ENCODE peak calls at places on chromosomes 3 and 15, in ten cellular contexts. One of them, this sample, is unnamed. For H3K4me1 and H3K9me3, the result is how much of the 10 kb centered on the place peaks cover.

GRCh38 chr3:180447156-180447555 is 154.8 kb upstream of the TTC14 start:
- DNase-seq in breast epithelium: no peak
- DNase-seq in CD8-positive, alpha-beta T cell: no peak
- DNase-seq in esophagus squamous epithelium: no peak
- DNase-seq in heart left ventricle: no peak
- DNase-seq in tibial artery: no peak
- DNase-seq in RWPE2: no peak
- DNase-seq in mammary epithelial cell: peak
- DNase-seq in cardiac muscle cell: no peak
- DNase-seq in transverse colon: no peak
- DNase-seq in this sample: no peak

GRCh38 chr3:152073267-152073666 is 195.5 kb upstream of the MBNL1 start:
- DNase-seq in breast epithelium: no peak
- DNase-seq in RWPE2: no peak
- DNase-seq in mammary epithelial cell: no peak
- DNase-seq in tibial artery: no peak
- DNase-seq in heart left ventricle: no peak
- DNase-seq in CD8-positive, alpha-beta T cell: no peak
- DNase-seq in esophagus squamous epithelium: no peak
- DNase-seq in cardiac muscle cell: no peak
- DNase-seq in transverse colon: no peak
- DNase-seq in this sample: no peak

GRCh38 chr15:41494922-41495735 is 1.5 kb downstream of the ITPKA start:
- DNase-seq in tibial artery: no peak
- DNase-seq in mammary epithelial cell: no peak
- DNase-seq in breast epithelium: no peak
- DNase-seq in RWPE2: no peak
- DNase-seq in transverse colon: no peak
- DNase-seq in heart left ventricle: no peak
- DNase-seq in cardiac muscle cell: peak
- DNase-seq in CD8-positive, alpha-beta T cell: peak
- DNase-seq in esophagus squamous epithelium: no peak
- DNase-seq in this sample: no peak

GRCh38 chr3:40623567-40623966 is 98.8 kb downstream of the ZNF621 start:
- DNase-seq in mammary epithelial cell: peak
- DNase-seq in esophagus squamous epithelium: peak
- DNase-seq in cardiac muscle cell: no peak
- DNase-seq in transverse colon: peak
- DNase-seq in CD8-positive, alpha-beta T cell: peak
- DNase-seq in heart left ventricle: no peak
- DNase-seq in breast epithelium: no peak
- DNase-seq in tibial artery: no peak
- DNase-seq in RWPE2: no peak
- DNase-seq in this sample: no peak

GRCh38 chr3:183188895-183189462 is 26.4 kb upstream of the LAMP3 start:
- DNase-seq in RWPE2: no peak
- DNase-seq in cardiac muscle cell: peak
- DNase-seq in CD8-positive, alpha-beta T cell: peak
- DNase-seq in transverse colon: peak
- DNase-seq in mammary epithelial cell: no peak
- DNase-seq in heart left ventricle: peak
- DNase-seq in esophagus squamous epithelium: no peak
- DNase-seq in tibial artery: no peak
- DNase-seq in breast epithelium: no peak
- DNase-seq in this sample: peak

GRCh38 chr3:23304424-23304823 is 101.3 kb downstream of the UBE2E2 start:
- DNase-seq in transverse colon: no peak
- DNase-seq in esophagus squamous epithelium: no peak
- DNase-seq in heart left ventricle: no peak
- DNase-seq in RWPE2: no peak
- DNase-seq in CD8-positive, alpha-beta T cell: no peak
- DNase-seq in tibial artery: no peak
- DNase-seq in mammary epithelial cell: no peak
- DNase-seq in cardiac muscle cell: no peak
- DNase-seq in breast epithelium: no peak
- DNase-seq in this sample: no peak

GRCh38 chr15:57751177-57751800 is 44.8 kb downstream of the POLR2M start:
- DNase-seq in breast epithelium: no peak
- DNase-seq in cardiac muscle cell: peak
- DNase-seq in heart left ventricle: no peak
- DNase-seq in tibial artery: no peak
- DNase-seq in esophagus squamous epithelium: no peak
- DNase-seq in mammary epithelial cell: peak
- DNase-seq in CD8-positive, alpha-beta T cell: no peak
- DNase-seq in RWPE2: no peak
- DNase-seq in transverse colon: no peak
- DNase-seq in this sample: peak

GRCh38 chr15:70451861-70452653 is 311.3 kb downstream of the UACA start:
- DNase-seq in CD8-positive, alpha-beta T cell: peak
- DNase-seq in mammary epithelial cell: no peak
- DNase-seq in tibial artery: no peak
- DNase-seq in RWPE2: no peak
- DNase-seq in transverse colon: peak
- DNase-seq in breast epithelium: no peak
- DNase-seq in heart left ventricle: no peak
- DNase-seq in esophagus squamous epithelium: no peak
- DNase-seq in cardiac muscle cell: peak
- DNase-seq in this sample: no peak

GRCh38 chr3:81395739-81396138 is 365.7 kb downstream of the GBE1 start:
- DNase-seq in cardiac muscle cell: peak
- DNase-seq in tibial artery: no peak
- DNase-seq in breast epithelium: no peak
- DNase-seq in RWPE2: no peak
- DNase-seq in esophagus squamous epithelium: no peak
- DNase-seq in mammary epithelial cell: no peak
- DNase-seq in CD8-positive, alpha-beta T cell: no peak
- DNase-seq in heart left ventricle: no peak
- DNase-seq in transverse colon: no peak
- DNase-seq in this sample: peak

GRCh38 chr3:11060500-11061251 is 68.1 kb downstream of the SLC6A1 start:
- DNase-seq in heart left ventricle: peak
- DNase-seq in esophagus squamous epithelium: no peak
- DNase-seq in tibial artery: peak
- DNase-seq in cardiac muscle cell: peak
- DNase-seq in CD8-positive, alpha-beta T cell: peak
- DNase-seq in breast epithelium: peak
- DNase-seq in RWPE2: peak
- DNase-seq in mammary epithelial cell: peak
- DNase-seq in transverse colon: peak
- DNase-seq in this sample: peak

GRCh38 chr15:31259562-31260252 is 66.9 kb upstream of the KLF13 start:
- DNase-seq in transverse colon: peak
- DNase-seq in cardiac muscle cell: no peak
- DNase-seq in breast epithelium: no peak
- DNase-seq in CD8-positive, alpha-beta T cell: no peak
- DNase-seq in RWPE2: peak
- DNase-seq in mammary epithelial cell: no peak
- DNase-seq in esophagus squamous epithelium: no peak
- DNase-seq in heart left ventricle: no peak
- DNase-seq in tibial artery: no peak
- DNase-seq in this sample: no peak

GRCh38 chr3:50534721-50535330 is 31.4 kb upstream of the CACNA2D2 start:
- DNase-seq in heart left ventricle: no peak
- DNase-seq in breast epithelium: no peak
- DNase-seq in mammary epithelial cell: no peak
- DNase-seq in CD8-positive, alpha-beta T cell: no peak
- DNase-seq in RWPE2: no peak
- DNase-seq in transverse colon: no peak
- DNase-seq in esophagus squamous epithelium: no peak
- DNase-seq in cardiac muscle cell: no peak
- DNase-seq in tibial artery: no peak
- DNase-seq in this sample: no peak

GRCh38 chr3:13106308-13106970 is 33.2 kb upstream of the IQSEC1 start:
- DNase-seq in breast epithelium: no peak
- DNase-seq in cardiac muscle cell: no peak
- DNase-seq in heart left ventricle: no peak
- DNase-seq in tibial artery: no peak
- DNase-seq in RWPE2: peak
- DNase-seq in CD8-positive, alpha-beta T cell: no peak
- DNase-seq in esophagus squamous epithelium: no peak
- DNase-seq in mammary epithelial cell: peak
- DNase-seq in transverse colon: no peak
- DNase-seq in this sample: no peak

GRCh38 chr15:76752549-76752948 is 152.6 kb downstream of the SCAPER start:
- DNase-seq in heart left ventricle: no peak
- DNase-seq in esophagus squamous epithelium: no peak
- DNase-seq in mammary epithelial cell: no peak
- DNase-seq in tibial artery: no peak
- DNase-seq in cardiac muscle cell: no peak
- DNase-seq in RWPE2: no peak
- DNase-seq in breast epithelium: no peak
- DNase-seq in transverse colon: no peak
- DNase-seq in CD8-positive, alpha-beta T cell: no peak
- DNase-seq in this sample: no peak

GRCh38 chr15:65509321-65509720 is 8.2 kb downstream of the DPP8 start:
- DNase-seq in heart left ventricle: no peak
- DNase-seq in breast epithelium: no peak
- DNase-seq in tibial artery: no peak
- DNase-seq in transverse colon: no peak
- DNase-seq in CD8-positive, alpha-beta T cell: no peak
- DNase-seq in esophagus squamous epithelium: no peak
- DNase-seq in RWPE2: no peak
- DNase-seq in cardiac muscle cell: no peak
- DNase-seq in mammary epithelial cell: no peak
- DNase-seq in this sample: no peak

GRCh38 chr3:62938583-62938982 is 63.4 kb upstream of the CADPS start:
- DNase-seq in RWPE2: no peak
- DNase-seq in heart left ventricle: no peak
- DNase-seq in breast epithelium: no peak
- DNase-seq in transverse colon: no peak
- DNase-seq in tibial artery: no peak
- DNase-seq in cardiac muscle cell: no peak
- DNase-seq in CD8-positive, alpha-beta T cell: no peak
- DNase-seq in mammary epithelial cell: no peak
- DNase-seq in esophagus squamous epithelium: no peak
- DNase-seq in this sample: no peak

GRCh38 chr15:74311734-74312444 is 55.6 kb downstream of the CYP11A1 start:
- DNase-seq in tibial artery: no peak
- DNase-seq in esophagus squamous epithelium: no peak
- DNase-seq in RWPE2: no peak
- DNase-seq in CD8-positive, alpha-beta T cell: no peak
- DNase-seq in heart left ventricle: no peak
- DNase-seq in breast epithelium: no peak
- DNase-seq in mammary epithelial cell: no peak
- DNase-seq in cardiac muscle cell: peak
- DNase-seq in transverse colon: no peak
- DNase-seq in this sample: no peak

GRCh38 chr3:152879130-152879789 is 44.3 kb downstream of the P2RY1 start:
- DNase-seq in breast epithelium: no peak
- DNase-seq in heart left ventricle: no peak
- DNase-seq in tibial artery: no peak
- DNase-seq in mammary epithelial cell: no peak
- DNase-seq in transverse colon: no peak
- DNase-seq in CD8-positive, alpha-beta T cell: no peak
- DNase-seq in RWPE2: no peak
- DNase-seq in cardiac muscle cell: no peak
- DNase-seq in esophagus squamous epithelium: no peak
- DNase-seq in this sample: no peak

GRCh38 chr15:89325039-89325803 is 9.4 kb downstream of the POLG start:
- DNase-seq in transverse colon: no peak
- DNase-seq in mammary epithelial cell: no peak
- DNase-seq in cardiac muscle cell: no peak
- DNase-seq in esophagus squamous epithelium: no peak
- DNase-seq in CD8-positive, alpha-beta T cell: no peak
- DNase-seq in tibial artery: no peak
- DNase-seq in breast epithelium: no peak
- DNase-seq in heart left ventricle: no peak
- DNase-seq in RWPE2: no peak
- DNase-seq in this sample: no peak
- H3K4me1 ChIP-seq in transverse colon: under half
- H3K4me1 ChIP-seq in mammary epithelial cell: under half
- H3K4me1 ChIP-seq in cardiac muscle cell: under half
- H3K4me1 ChIP-seq in esophagus squamous epithelium: under half
- H3K4me1 ChIP-seq in CD8-positive, alpha-beta T cell: under half
- H3K4me1 ChIP-seq in tibial artery: under half
- H3K4me1 ChIP-seq in breast epithelium: under half
- H3K4me1 ChIP-seq in heart left ventricle: under half
- H3K4me1 ChIP-seq in RWPE2: under half
- H3K4me1 ChIP-seq in this sample: under half

GRCh38 chr3:119255214-119255613 is 14.5 kb upstream of the B4GALT4 start:
- DNase-seq in tibial artery: no peak
- DNase-seq in heart left ventricle: no peak
- DNase-seq in esophagus squamous epithelium: no peak
- DNase-seq in transverse colon: no peak
- DNase-seq in cardiac muscle cell: no peak
- DNase-seq in CD8-positive, alpha-beta T cell: no peak
- DNase-seq in RWPE2: no peak
- DNase-seq in mammary epithelial cell: no peak
- DNase-seq in breast epithelium: no peak
- DNase-seq in this sample: no peak
- H3K9me3 ChIP-seq in tibial artery: under half
- H3K9me3 ChIP-seq in heart left ventricle: under half
- H3K9me3 ChIP-seq in esophagus squamous epithelium: under half
- H3K9me3 ChIP-seq in transverse colon: under half
- H3K9me3 ChIP-seq in cardiac muscle cell: under half
- H3K9me3 ChIP-seq in CD8-positive, alpha-beta T cell: under half
- H3K9me3 ChIP-seq in RWPE2: under half
- H3K9me3 ChIP-seq in mammary epithelial cell: under half
- H3K9me3 ChIP-seq in breast epithelium: under half
- H3K9me3 ChIP-seq in this sample: under half

DNA sequence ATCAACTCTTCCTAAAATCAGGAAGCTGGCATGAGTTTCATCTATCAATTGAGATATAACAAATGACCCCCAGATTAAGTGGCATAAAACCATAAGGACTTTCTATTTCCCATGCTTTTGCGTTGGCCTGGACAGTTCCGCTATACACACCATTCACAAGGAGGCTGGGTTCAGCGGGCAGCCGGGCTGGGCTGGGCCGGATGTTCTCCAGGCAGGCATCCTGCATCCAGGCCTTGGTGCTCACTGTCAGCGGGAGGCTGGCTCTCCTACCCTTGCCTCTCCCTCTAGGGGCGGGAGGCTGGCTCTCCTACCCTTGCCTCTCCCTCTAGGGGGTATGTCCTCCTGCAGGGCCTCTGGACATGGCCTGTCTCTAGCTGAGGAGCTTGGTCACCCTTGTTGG is 266.0 kb upstream of the ARRDC4 start:
- DNase-seq in heart left ventricle: no peak
- DNase-seq in mammary epithelial cell: no peak
- DNase-seq in CD8-positive, alpha-beta T cell: no peak
- DNase-seq in esophagus squamous epithelium: no peak
- DNase-seq in breast epithelium: no peak
- DNase-seq in RWPE2: no peak
- DNase-seq in tibial artery: no peak
- DNase-seq in transverse colon: no peak
- DNase-seq in cardiac muscle cell: no peak
- DNase-seq in this sample: no peak
- H3K4me1 ChIP-seq in heart left ventricle: under half
- H3K4me1 ChIP-seq in mammary epithelial cell: under half
- H3K4me1 ChIP-seq in CD8-positive, alpha-beta T cell: under half
- H3K4me1 ChIP-seq in esophagus squamous epithelium: under half
- H3K4me1 ChIP-seq in breast epithelium: under half
- H3K4me1 ChIP-seq in RWPE2: under half
- H3K4me1 ChIP-seq in tibial artery: under half
- H3K4me1 ChIP-seq in transverse colon: under half
- H3K4me1 ChIP-seq in cardiac muscle cell: under half
- H3K4me1 ChIP-seq in this sample: under half

DNA sequence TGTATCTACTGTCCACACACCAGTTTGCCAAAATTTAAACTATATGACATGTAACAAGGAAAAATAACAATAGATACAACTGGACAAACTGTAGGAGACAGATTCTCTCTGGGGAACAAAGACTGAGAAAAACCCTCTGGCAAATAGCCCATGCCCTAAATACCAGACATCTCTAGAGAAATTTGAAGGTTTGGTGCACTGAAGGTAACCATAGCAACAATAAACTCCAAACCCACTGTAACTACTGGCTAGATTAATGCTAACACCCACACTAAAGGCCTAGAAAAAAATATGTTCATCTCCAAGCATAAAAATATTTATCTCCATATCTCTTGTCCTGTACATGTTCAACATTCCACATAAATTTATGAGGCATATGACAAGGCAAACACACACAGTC is 267.1 kb downstream of the STXBP5L start:
- DNase-seq in esophagus squamous epithelium: no peak
- DNase-seq in breast epithelium: no peak
- DNase-seq in heart left ventricle: no peak
- DNase-seq in transverse colon: no peak
- DNase-seq in RWPE2: no peak
- DNase-seq in mammary epithelial cell: no peak
- DNase-seq in CD8-positive, alpha-beta T cell: no peak
- DNase-seq in cardiac muscle cell: no peak
- DNase-seq in tibial artery: no peak
- DNase-seq in this sample: no peak
- H3K9me3 ChIP-seq in esophagus squamous epithelium: under half
- H3K9me3 ChIP-seq in breast epithelium: under half
- H3K9me3 ChIP-seq in heart left ventricle: under half
- H3K9me3 ChIP-seq in transverse colon: under half
- H3K9me3 ChIP-seq in RWPE2: under half
- H3K9me3 ChIP-seq in mammary epithelial cell: under half
- H3K9me3 ChIP-seq in CD8-positive, alpha-beta T cell: under half
- H3K9me3 ChIP-seq in cardiac muscle cell: under half
- H3K9me3 ChIP-seq in tibial artery: under half
- H3K9me3 ChIP-seq in this sample: under half